ENCODE peak calls at places on chromosome 13, in eight cellular contexts. S is hepatocyte, B is neuronal stem cell, N is cardiac muscle cell, I is neural progenitor cell, A is brain microvascular endothelial cell, Y is heart right ventricle, T is left ventricle myocardium inferior. C is an unnamed sample.

GRCh38 chr13:51945149-51945548 is 66.1 kb downstream of the ATP7B start:
- DNase-seq in S (no peak), B (no peak), N (no peak), I (no peak), A (no peak), Y (no peak), T (no peak), C (no peak)

GRCh38 chr13:67140006-67140405 is 90.1 kb downstream of the PCDH9 start:
- DNase-seq in S (no peak), B (no peak), N (no peak), I (no peak), A (no peak), Y (no peak), T (no peak), C (no peak)

GRCh38 chr13:66532146-66532545 is 698.0 kb downstream of the PCDH9 start:
- DNase-seq in S (no peak), B (no peak), N (peak; percentile 30), I (no peak), A (peak; percentile 62), Y (no peak), T (no peak), C (no peak)

GRCh38 chr13:66506979-66507378 is 723.2 kb downstream of the PCDH9 start:
- DNase-seq in S (no peak), B (no peak), N (no peak), I (no peak), A (no peak), Y (no peak), T (no peak), C (no peak)

GRCh38 chr13:43085545-43085944 is 62.2 kb downstream of the DNAJC15 start:
- DNase-seq in S (peak; percentile 32), B (no peak), N (peak; percentile 65), I (no peak), A (no peak), Y (no peak), T (no peak), C (peak; percentile 7)

GRCh38 chr13:40682449-40683240 is 16.2 kb upstream of the FOXO1 start:
- DNase-seq in S (peak; percentile 64), B (no peak), N (peak; percentile 51), I (peak; percentile 73), A (no peak), Y (no peak), T (no peak), C (no peak)

GRCh38 chr13:22789916-22790315 is 390.9 kb upstream of the SGCG start:
- DNase-seq in S (no peak), B (no peak), N (no peak), I (no peak), A (no peak), Y (no peak), T (no peak), C (no peak)

GRCh38 chr13:66951426-66951825 is 278.7 kb downstream of the PCDH9 start:
- DNase-seq in S (no peak), B (no peak), N (no peak), I (no peak), A (no peak), Y (no peak), T (no peak), C (peak; percentile 2)

GRCh38 chr13:63481334-63481733 is 2065.7 kb upstream of the PCDH20 start:
- DNase-seq in S (no peak), B (no peak), N (peak; percentile 76), I (no peak), A (peak; percentile 4), Y (no peak), T (no peak), C (no peak)

GRCh38 chr13:30431269-30431950 is 9.1 kb downstream of the UBE2L5 start:
- DNase-seq in S (peak; percentile 46), B (no peak), N (no peak), I (no peak), A (no peak), Y (no peak), T (no peak), C (no peak)

GRCh38 chr13:95201814-95202521 is 99.3 kb downstream of the ABCC4 start:
- DNase-seq in S (no peak), B (no peak), N (peak; percentile 78), I (no peak), A (peak; percentile 1), Y (no peak), T (no peak), C (no peak)

GRCh38 chr13:80888421-80888820 is 547.5 kb upstream of the SPRY2 start:
- DNase-seq in S (no peak), B (no peak), N (no peak), I (no peak), A (no peak), Y (no peak), T (no peak), C (no peak)

GRCh38 chr13:76708138-76708537 is 178.1 kb downstream of the KCTD12 start:
- DNase-seq in S (no peak), B (no peak), N (no peak), I (no peak), A (no peak), Y (no peak), T (peak; percentile 18), C (no peak)

GRCh38 chr13:33999830-34000605 is 182.1 kb downstream of the RFC3 start:
- DNase-seq in S (no peak), B (no peak), N (no peak), I (no peak), A (no peak), Y (no peak), T (no peak), C (no peak)

GRCh38 chr13:30143671-30144400 is 163.5 kb downstream of the KATNAL1 start:
- DNase-seq in S (peak; percentile 21), B (no peak), N (peak; percentile 61), I (no peak), A (peak; percentile 43), Y (no peak), T (no peak), C (no peak)

GRCh38 chr13:39329182-39329639 is 273.8 kb downstream of the LHFPL6 start:
- DNase-seq in S (peak; percentile 12), B (no peak), N (peak; percentile 45), I (no peak), A (peak; percentile 51), Y (no peak), T (no peak), C (peak; percentile 30)

GRCh38 chr13:41956272-41956671 is 4.6 kb downstream of the VWA8 start:
- DNase-seq in S (no peak), B (no peak), N (no peak), I (no peak), A (no peak), Y (no peak), T (no peak), C (no peak)

GRCh38 chr13:37132211-37132610 is 26.7 kb upstream of the CSNK1A1L start:
- DNase-seq in S (no peak), B (no peak), N (no peak), I (no peak), A (peak; percentile 49), Y (no peak), T (no peak), C (no peak)

GRCh38 chr13:80841346-80841882 is 500.5 kb upstream of the SPRY2 start:
- DNase-seq in S (no peak), B (no peak), N (no peak), I (no peak), A (no peak), Y (no peak), T (no peak), C (no peak)

GRCh38 chr13:46150134-46150693 is 31.8 kb downstream of the LCP1 start:
- DNase-seq in S (no peak), B (no peak), N (no peak), I (no peak), A (no peak), Y (no peak), T (no peak), C (no peak)
- H3K27me3 ChIP-seq in S (no peaks in the 10 kb centered on the region), B (no peaks in the 10 kb centered on the region), N (no peaks in the 10 kb centered on the region), I (no peaks in the 10 kb centered on the region), A (no peaks in the 10 kb centered on the region), Y (no peaks in the 10 kb centered on the region), T (peaks cover 20% of the 10 kb centered on the region), C (no peaks in the 10 kb centered on the region)

GRCh38 chr13:24747248-24748151 is 16.5 kb upstream of the RNF17 start:
- DNase-seq in S (peak; percentile 40), B (peak; percentile 17), N (peak; percentile 30), I (peak; percentile 56), A (no peak), Y (no peak), T (no peak), C (peak; percentile 64)

GRCh38 chr13:24745516-24745860 is 18.5 kb upstream of the RNF17 start:
- DNase-seq in S (no peak), B (no peak), N (no peak), I (no peak), A (no peak), Y (no peak), T (no peak), C (no peak)

GRCh38 chr13:24745861-24746617 is 17.9 kb upstream of the RNF17 start:
- DNase-seq in S (no peak), B (peak; percentile 24), N (no peak), I (peak; percentile 31), A (no peak), Y (no peak), T (no peak), C (peak; percentile 52)

GRCh38 chr13:24744247-24744646 is 19.7 kb upstream of the RNF17 start:
- DNase-seq in S (no peak), B (no peak), N (no peak), I (no peak), A (no peak), Y (no peak), T (no peak), C (no peak)

GRCh38 chr13:24746618-24747247 is 17.2 kb upstream of the RNF17 start:
- DNase-seq in S (peak; percentile 39), B (peak; percentile 46), N (peak; percentile 38), I (peak; percentile 71), A (no peak), Y (no peak), T (no peak), C (peak; percentile 78)
- H3K4me3 ChIP-seq in S (peak overlapping the region; percentile 45), B (no peak overlapping the region), N (peak overlapping the region; percentile 34), I (peak overlapping the region; percentile 45), A (peak overlapping the region; percentile 37), Y (peak overlapping the region; percentile 22), T (peak overlapping the region; percentile 60), C (peak overlapping the region; percentile 43)

GRCh38 chr13:19836472-19836871 is 27.0 kb downstream of the ZMYM5 start:
- DNase-seq in S (no peak), B (no peak), N (peak; percentile 15), I (no peak), A (peak; percentile 9), Y (no peak), T (no peak), C (no peak)

GRCh38 chr13:19838726-19839342 is 24.6 kb downstream of the ZMYM5 start:
- DNase-seq in S (no peak), B (no peak), N (peak; percentile 70), I (no peak), A (peak; percentile 59), Y (no peak), T (no peak), C (no peak)

DNA sequence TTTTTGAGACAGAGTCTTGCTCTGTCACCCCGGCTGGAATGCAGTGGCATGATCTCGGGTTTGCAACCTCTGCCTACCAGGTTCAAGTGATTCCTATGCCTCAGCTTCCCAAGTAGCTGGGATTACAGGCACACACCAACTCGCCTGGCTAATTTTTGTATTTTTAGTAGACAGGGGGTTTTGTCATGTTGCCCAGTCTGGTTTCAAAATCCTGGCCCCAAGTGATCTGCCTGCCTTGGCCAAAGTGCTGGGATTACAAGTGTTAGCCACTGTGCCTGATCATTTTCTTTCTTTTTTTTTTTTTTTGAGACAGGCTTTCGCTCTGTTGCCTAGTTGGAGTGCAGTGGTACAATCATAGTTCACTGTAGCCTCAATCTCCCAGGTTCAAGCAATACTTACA is 28.7 kb downstream of the ZMYM5 start:
- DNase-seq in S (no peak), B (no peak), N (peak; percentile 5), I (no peak), A (no peak), Y (no peak), T (no peak), C (no peak)
- H3K36me3 ChIP-seq in S (no peaks in the 10 kb centered on the region), B (peaks cover 89% of the 10 kb centered on the region), N (peaks cover 40% of the 10 kb centered on the region), I (peaks cover 19% of the 10 kb centered on the region), A (peaks cover 28% of the 10 kb centered on the region), Y (peaks cover 98% of the 10 kb centered on the region), T (peaks cover 80% of the 10 kb centered on the region), C (peaks cover 6% of the 10 kb centered on the region)

GRCh38 chr13:27967736-27968315 is 1.3 kb downstream of the CDX2 start:
- DNase-seq in S (no peak), B (no peak), N (no peak), I (peak; percentile 47), A (no peak), Y (no peak), T (no peak), C (peak; percentile 42)
- H3K27me3 ChIP-seq in S (peaks cover 92% of the 10 kb centered on the region), B (peaks cover 66% of the 10 kb centered on the region), N (peaks cover 100% of the 10 kb centered on the region), I (peaks cover 100% of the 10 kb centered on the region), A (peaks cover 97% of the 10 kb centered on the region), Y (peaks cover 100% of the 10 kb centered on the region), T (peaks cover 100% of the 10 kb centered on the region), C (peaks cover 98% of the 10 kb centered on the region)

C was measured in H7.